ENCODE peak calls at places on chromosome 2, in four cellular contexts. G is astrocyte, O is astrocyte of the spinal cord, C is brain microvascular endothelial cell. B is an unnamed sample.

GRCh38 chr2:234292205-234292954 is 204.5 kb downstream of the ARL4C start:
- DNase-seq in O (peak), C (peak), G (peak), B (no peak)

GRCh38 chr2:168600970-168601369 is 144.9 kb downstream of the CERS6 start:
- DNase-seq in C (no peak), O (no peak), G (no peak), B (no peak)

GRCh38 chr2:241804326-241805276 is 4.4 kb upstream of the NEU4 start:
- DNase-seq in C (peak), G (no peak), O (no peak), B (no peak)

GRCh38 chr2:20186078-20186854 is 38.7 kb downstream of the SDC1 start:
- DNase-seq in G (peak), C (peak), O (peak), B (peak)

GRCh38 chr2:46490521-46491141 is 11.3 kb downstream of the TMEM247 start:
- DNase-seq in C (no peak), G (peak), O (peak), B (peak)

GRCh38 chr2:29113891-29114321 is 1.3 kb upstream of the CLIP4 start:
- DNase-seq in G (peak), O (peak), C (peak), B (peak)

GRCh38 chr2:3505771-3506170 is 13.6 kb downstream of the ADI1 start:
- DNase-seq in C (no peak), O (no peak), G (no peak), B (no peak)

GRCh38 chr2:188181439-188181838 is 110.2 kb upstream of the GULP1 start:
- DNase-seq in G (no peak), O (no peak), C (no peak), B (no peak)

GRCh38 chr2:7097353-7097895 is 180.2 kb downstream of the RNF144A start:
- DNase-seq in G (peak), O (peak), C (peak), B (peak)

GRCh38 chr2:177758591-177759371 is 313.8 kb downstream of the PDE11A start:
- DNase-seq in C (peak), G (peak), O (peak), B (peak)

GRCh38 chr2:165791811-165792454 is 2.1 kb downstream of the GALNT3 start:
- DNase-seq in C (peak), G (peak), O (peak), B (no peak)

GRCh38 chr2:127407091-127407490 is 11.1 kb upstream of the PROC start:
- DNase-seq in O (no peak), G (no peak), C (no peak), B (no peak)

GRCh38 chr2:33340265-33340664 is 136.2 kb upstream of the RASGRP3 start:
- DNase-seq in O (no peak), G (no peak), C (peak), B (no peak)

GRCh38 chr2:70477473-70477872 is 76.2 kb downstream of the TGFA start:
- DNase-seq in G (no peak), C (no peak), O (no peak), B (no peak)

GRCh38 chr2:95526360-95527341 is 42.1 kb upstream of the TRIM43B start:
- DNase-seq in G (peak), O (peak), C (peak), B (peak)

GRCh38 chr2:17815466-17816184 is 635 bp upstream of the MSGN1 start:
- DNase-seq in O (no peak), C (no peak), G (no peak), B (peak)

GRCh38 chr2:181311841-181312240 is 145.3 kb upstream of the ITGA4 start:
- DNase-seq in G (no peak), O (no peak), C (no peak), B (no peak)

GRCh38 chr2:32977228-32977758 is 30.5 kb downstream of the LTBP1 start:
- DNase-seq in O (peak), C (no peak), G (no peak), B (peak)

GRCh38 chr2:190984595-190984994 is 29.4 kb downstream of the STAT1 start:
- DNase-seq in C (peak), G (peak), O (peak), B (peak)

GRCh38 chr2:43605079-43605655 is 9.3 kb upstream of the THADA start:
- DNase-seq in G (peak), O (peak), C (peak), B (peak)

GRCh38 chr2:191760655-191761054 is 82.7 kb downstream of the NABP1 start:
- DNase-seq in O (no peak), C (no peak), G (no peak), B (no peak)

GRCh38 chr2:186330050-186330449 is 156.0 kb upstream of the ZC3H15 start:
- DNase-seq in O (no peak), C (no peak), G (no peak), B (no peak)

GRCh38 chr2:71558300-71559051 is 105.1 kb downstream of the DYSF start:
- DNase-seq in G (no peak), C (peak), O (peak), B (no peak)

GRCh38 chr2:217340176-217340575 is 480.3 kb upstream of the TNP1 start:
- DNase-seq in O (no peak), C (no peak), G (no peak), B (no peak)

GRCh38 chr2:67015681-67016080 is 381.5 kb upstream of the ETAA1 start:
- DNase-seq in G (no peak), O (no peak), C (no peak), B (no peak)

GRCh38 chr2:181239400-181239799 is 217.8 kb upstream of the ITGA4 start:
- DNase-seq in C (no peak), G (no peak), O (no peak), B (peak)

GRCh38 chr2:128621074-128621473 is 302.4 kb upstream of the HS6ST1 start:
- DNase-seq in O (no peak), G (no peak), C (no peak), B (no peak)

GRCh38 chr2:234363647-234364294 is 133.1 kb downstream of the ARL4C start:
- DNase-seq in C (no peak), O (no peak), G (no peak), B (no peak)

GRCh38 chr2:202278036-202278760 is 12.6 kb downstream of the NOP58 start:
- DNase-seq in G (peak), O (peak), C (peak), B (peak)

GRCh38 chr2:219269362-219270054 is 9.7 kb upstream of the DNAJB2 start:
- DNase-seq in C (no peak), G (no peak), O (no peak), B (no peak)

GRCh38 chr2:74332550-74333174 is 10.6 kb downstream of the SLC4A5 start:
- DNase-seq in O (no peak), C (no peak), G (no peak), B (no peak)

GRCh38 chr2:109407401-109408335 is 206.1 kb downstream of the SEPTIN10 start:
- DNase-seq in C (no peak), O (no peak), G (no peak), B (no peak)

GRCh38 chr2:130375291-130376266 is 19.7 kb downstream of the PTPN18 start:
- DNase-seq in G (no peak), C (no peak), O (no peak), B (no peak)

GRCh38 chr2:216341151-216341550 is 31.1 kb downstream of the MARCHF4 start:
- DNase-seq in C (no peak), G (peak), O (peak), B (peak)

DNA sequence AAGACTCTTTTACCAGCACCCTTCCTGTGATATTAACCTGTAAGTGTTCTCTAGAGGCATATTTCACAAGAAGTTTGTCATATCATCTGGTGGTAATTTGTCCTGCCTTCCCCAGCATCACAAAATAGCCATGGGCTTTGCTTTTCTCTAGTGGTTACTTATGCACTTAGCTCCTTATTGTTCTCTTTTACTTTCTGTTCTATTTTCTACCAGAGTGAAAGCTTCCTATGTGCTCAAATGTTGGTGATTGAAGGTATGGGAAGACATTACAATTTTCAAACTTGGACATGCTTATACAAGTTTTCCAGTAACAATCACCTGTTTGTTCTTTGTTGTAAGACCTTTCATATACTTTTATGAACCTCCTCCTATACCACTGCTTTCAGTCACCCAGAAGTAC is 87.0 kb upstream of the KCNH7 start:
- DNase-seq in O (peak), G (no peak), C (no peak), B (no peak)
- TF ChIP-seq CTCF in O (no peak), G (no peak), C (no peak), B (no peak)

DNA sequence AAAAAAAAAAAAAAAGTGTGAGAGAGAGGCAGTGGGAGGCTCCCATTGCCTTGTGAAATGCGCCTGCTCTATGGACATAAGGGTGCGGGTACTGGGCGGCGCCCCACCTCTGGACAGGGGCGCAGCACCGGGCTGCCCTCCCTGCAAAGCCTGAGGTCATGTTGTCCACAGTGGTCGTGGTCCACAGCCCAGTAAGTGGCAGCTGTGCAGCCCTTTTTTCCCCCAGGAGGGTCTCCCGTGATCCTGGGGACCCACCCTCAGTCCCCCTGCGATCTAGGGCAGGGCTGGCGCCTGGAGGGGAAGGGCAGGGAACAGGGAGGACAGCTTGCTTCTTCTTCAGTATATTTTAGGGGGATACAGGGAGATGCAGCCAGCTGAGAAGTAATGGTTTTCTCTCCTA is 37.9 kb downstream of the LPIN1 start:
- DNase-seq in C (no peak), G (no peak), O (no peak), B (no peak)
- H3K4me3 ChIP-seq in C (no peak), G (peak), O (no peak), B (no peak)

DNA sequence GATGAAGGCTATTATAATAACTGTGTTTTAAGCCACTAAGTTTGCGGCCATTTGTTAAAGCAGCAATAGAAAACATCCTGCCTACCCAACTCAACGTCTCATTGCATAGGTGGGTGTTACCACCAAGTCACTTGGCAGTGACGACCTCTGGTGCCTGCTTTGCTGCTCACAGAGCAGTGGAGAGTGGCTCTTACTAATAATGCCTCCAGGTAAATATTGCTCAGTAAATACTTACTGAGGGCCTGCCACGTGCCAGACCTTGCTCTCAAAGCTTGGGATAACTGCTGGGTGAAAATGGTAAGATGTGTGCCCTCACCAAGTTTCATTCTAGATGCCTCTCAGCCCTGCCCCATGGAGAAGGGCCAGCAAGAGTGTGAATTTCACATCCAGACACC is 27.7 kb downstream of the ITGA6 start:
- DNase-seq in C (no peak), G (no peak), O (no peak), B (no peak)
- TF ChIP-seq CTCF in C (no peak), G (no peak), O (no peak), B (no peak)

GRCh38 chr2:112684415-112684775 is 36.4 kb upstream of the NT5DC4 start:
- DNase-seq in C (no peak), G (no peak), O (no peak), B (no peak)

GRCh38 chr2:112682101-112682500 is 36.4 kb downstream of the SLC20A1 start:
- DNase-seq in G (no peak), C (no peak), O (no peak), B (no peak)

GRCh38 chr2:112685167-112685884 is 35.5 kb upstream of the NT5DC4 start:
- DNase-seq in C (no peak), G (no peak), O (no peak), B (no peak)

GRCh38 chr2:112686348-112687217 is 34.2 kb upstream of the NT5DC4 start:
- DNase-seq in O (no peak), G (no peak), C (no peak), B (no peak)

GRCh38 chr2:112683550-112684414 is 37.0 kb upstream of the NT5DC4 start:
- DNase-seq in C (no peak), O (no peak), G (no peak), B (no peak)
- H3K4me3 ChIP-seq in C (no peak), O (no peak), G (no peak), B (no peak)

GRCh38 chr2:113236367-113237159 is 42.2 kb downstream of the PAX8 start:
- DNase-seq in O (no peak), C (no peak), G (no peak), B (no peak)

GRCh38 chr2:113232123-113232522 is 46.6 kb downstream of the PAX8 start:
- DNase-seq in G (no peak), C (no peak), O (no peak), B (no peak)

GRCh38 chr2:113232730-113233129 is 46.0 kb downstream of the PAX8 start:
- DNase-seq in C (no peak), G (no peak), O (no peak), B (peak)

GRCh38 chr2:113234721-113235346 is 43.9 kb downstream of the PAX8 start:
- DNase-seq in O (no peak), C (no peak), G (no peak), B (no peak)

GRCh38 chr2:113233593-113234550 is 44.8 kb downstream of the PAX8 start:
- DNase-seq in O (no peak), G (no peak), C (no peak), B (no peak)
- TF ChIP-seq CTCF in O (peak), G (no peak), C (peak), B (no peak)

GRCh38 chr2:2405780-2406179 is 74.7 kb upstream of the MYT1L start:
- DNase-seq in C (no peak), O (no peak), G (no peak), B (no peak)

GRCh38 chr2:2411008-2411407 is 79.9 kb upstream of the MYT1L start:
- DNase-seq in C (no peak), O (no peak), G (no peak), B (no peak)

GRCh38 chr2:2413525-2413924 is 82.5 kb upstream of the MYT1L start:
- DNase-seq in G (no peak), O (no peak), C (no peak), B (no peak)

DNA sequence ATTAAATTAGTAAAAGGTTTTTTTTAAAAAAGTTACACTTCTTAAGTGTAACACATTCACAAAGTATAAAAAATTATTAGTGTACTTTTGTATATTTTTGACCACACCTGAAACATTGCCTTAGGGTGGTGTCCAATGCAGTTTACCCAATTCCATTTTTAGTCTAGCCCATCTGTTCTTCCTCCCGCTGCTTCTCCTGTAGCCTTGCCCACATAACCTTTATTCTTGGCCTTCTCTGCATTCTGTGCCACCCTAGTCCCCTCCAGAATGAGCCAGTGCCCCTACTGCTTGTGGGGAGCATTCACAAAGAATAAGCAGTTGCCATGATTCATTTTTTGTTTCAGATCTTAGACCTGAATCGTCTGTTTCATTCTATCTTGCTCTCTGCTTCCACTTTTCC is 78.4 kb upstream of the MYT1L start:
- DNase-seq in C (no peak), O (no peak), G (no peak), B (no peak)
- H3K4me3 ChIP-seq in C (no peak), O (no peak), G (no peak), B (no peak)

DNA sequence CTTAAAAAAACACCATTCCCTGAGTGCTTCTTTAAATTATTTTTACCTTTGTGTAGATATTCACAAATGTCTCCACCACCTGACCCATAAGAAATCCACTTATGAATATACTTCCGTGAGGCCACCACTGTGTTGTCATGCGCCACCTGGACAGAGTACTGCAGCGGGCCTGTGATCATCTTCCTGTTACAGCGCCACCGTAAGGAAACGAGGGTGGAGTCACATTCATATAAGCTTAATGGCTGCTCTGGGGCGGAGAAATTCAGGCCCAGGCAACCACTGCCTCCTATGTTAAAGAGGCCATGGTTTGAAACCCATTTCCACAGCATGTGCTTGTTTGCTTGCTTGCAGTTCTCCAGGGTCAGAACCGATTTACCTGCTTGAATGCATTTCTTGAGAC is 17.7 kb downstream of the PLA2R1 start:
- DNase-seq in C (no peak), O (no peak), G (no peak), B (no peak)
- TF ChIP-seq CTCF in C (no peak), O (no peak), G (no peak), B (no peak)